ENCODE peak calls at places on chromosomes 3 and 15, in eight cellular contexts. B is cardiac muscle cell; K is body of pancreas; W is activated naive CD8-positive, alpha-beta T cell treated with anti-CD3 and anti-CD28 coated beads, Interleukin-2, amount 50 U/mL, for 24 hours; H is iris pigment epithelial cell; F is nephron progenitor cell; C is globus pallidus; V is uterus. P is an unnamed sample.

GRCh38 chr3:141793476-141794260 is 30.5 kb downstream of the GRK7 start:
- DNase-seq in V (no peak), B (no peak), C (no peak), W (no peak), H (no peak), K (no peak), F (no peak), P (no peak)

GRCh38 chr3:183490211-183490601 is 61.8 kb upstream of the MCF2L2 start:
- DNase-seq in W (no peak), C (no peak), F (no peak), B (no peak), V (no peak), H (no peak), K (no peak), P (no peak)

GRCh38 chr3:101827211-101828174 is 21.8 kb upstream of the NFKBIZ start:
- DNase-seq in K (peak), H (peak), V (peak), B (peak), F (peak), W (peak), C (peak), P (peak)

GRCh38 chr3:30162579-30162978 is 443.8 kb upstream of the TGFBR2 start:
- DNase-seq in V (no peak), H (peak), F (no peak), C (no peak), W (no peak), B (peak), K (no peak), P (peak)

GRCh38 chr3:48999085-48999858 is 7.9 kb upstream of the WDR6 start:
- DNase-seq in K (no peak), B (no peak), V (no peak), W (no peak), C (no peak), F (no peak), H (no peak), P (no peak)

GRCh38 chr3:195154793-195155535 is 116.0 kb downstream of the XXYLT1 start:
- DNase-seq in V (peak), F (no peak), H (peak), W (peak), B (peak), K (peak), C (peak), P (peak)

GRCh38 chr15:27582741-27583400 is 516.2 kb downstream of the OCA2 start:
- DNase-seq in H (no peak), B (peak), F (no peak), V (no peak), C (no peak), K (no peak), W (no peak), P (no peak)

GRCh38 chr3:132034097-132034485 is 723 bp downstream of the CPNE4 start:
- DNase-seq in H (no peak), V (no peak), K (no peak), F (peak), C (no peak), B (no peak), W (no peak), P (no peak)

GRCh38 chr15:76150508-76150907 is 90.7 kb downstream of the TMEM266 start:
- DNase-seq in F (no peak), C (peak), W (no peak), H (no peak), V (no peak), B (no peak), K (peak), P (no peak)

P was measured in bronchial epithelial cell.